ENCODE peak calls at places on chromosomes 16 and 17, in eight cellular contexts. L is BJ; M is foreskin fibroblast; U is uterus; I is cardiac fibroblast; Z is Karpas-422; O is effector memory CD4-positive, alpha-beta T cell; G is HFF-Myc. R is an unnamed sample.

GRCh38 chr16:88348377-88349152 is 34.2 kb upstream of the ZNF469 start:
- DNase-seq in Z (no peak), L (no peak), G (no peak), O (no peak), I (no peak), U (no peak), M (no peak), R (no peak)

GRCh38 chr17:76446449-76447231 is 6.3 kb downstream of the UBE2O start:
- DNase-seq in O (no peak), L (no peak), Z (no peak), M (peak; percentile 69), G (peak; percentile 26), I (peak; percentile 85), U (no peak), R (peak; percentile 73)

GRCh38 chr16:20906225-20906870 is 5.8 kb downstream of the LYRM1 start:
- DNase-seq in O (no peak), Z (no peak), M (peak; percentile 87), L (peak; percentile 93), I (peak; percentile 96), G (peak; percentile 84), U (peak; percentile 33), R (no peak)

GRCh38 chr17:44926841-44927525 is 11.7 kb upstream of the GFAP start:
- DNase-seq in O (no peak), U (no peak), I (no peak), M (no peak), G (no peak), Z (no peak), L (no peak), R (no peak)

GRCh38 chr16:57591086-57591869 is 37.2 kb upstream of the ADGRG1 start:
- DNase-seq in Z (peak; percentile 81), I (peak; percentile 92), M (peak; percentile 73), U (peak; percentile 52), G (peak; percentile 40), O (peak; percentile 46), L (peak; percentile 17), R (peak; percentile 85)

GRCh38 chr17:21296097-21297025 is 11.8 kb downstream of the MAP2K3 start:
- DNase-seq in M (no peak), Z (no peak), G (no peak), I (peak; percentile 15), L (no peak), U (no peak), O (no peak), R (no peak)

GRCh38 chr17:57097832-57098421 is 12.9 kb downstream of the AKAP1 start:
- DNase-seq in U (no peak), M (peak; percentile 66), Z (no peak), O (no peak), G (peak; percentile 41), I (peak; percentile 90), L (peak; percentile 66), R (no peak)

GRCh38 chr17:82217530-82218204 is 5.0 kb upstream of the CCDC57 start:
- DNase-seq in U (no peak), Z (no peak), M (peak; percentile 90), G (no peak), L (peak; percentile 46), I (peak; percentile 94), O (no peak), R (peak; percentile 60)

GRCh38 chr16:2388875-2389433 is 40.3 kb upstream of the CCNF start:
- DNase-seq in G (no peak), L (peak; percentile 5), Z (no peak), U (no peak), O (no peak), M (peak; percentile 71), I (peak; percentile 92), R (no peak)

GRCh38 chr16:63596716-63597115 is 1525.1 kb downstream of the CDH11 start:
- DNase-seq in L (no peak), I (no peak), O (no peak), Z (no peak), G (no peak), M (no peak), U (no peak), R (no peak)

GRCh38 chr17:2337152-2337810 is at the start of gene SGSM2:
- DNase-seq in O (peak; percentile 66), Z (peak; percentile 91), I (peak; percentile 31), U (peak; percentile 66), M (peak; percentile 30), L (no peak), G (no peak), R (peak; percentile 77)

GRCh38 chr17:32515677-32516383 is 29.0 kb downstream of the CDK5R1 start:
- DNase-seq in I (no peak), O (no peak), Z (no peak), U (no peak), G (no peak), L (no peak), M (no peak), R (no peak)

GRCh38 chr17:32518856-32519768 is 32.3 kb downstream of the CDK5R1 start:
- DNase-seq in Z (no peak), U (peak; percentile 22), I (peak; percentile 67), M (no peak), O (peak; percentile 27), L (peak; percentile 18), G (no peak), R (peak; percentile 81)

GRCh38 chr17:32516450-32516849 is 29.7 kb downstream of the CDK5R1 start:
- DNase-seq in U (no peak), M (no peak), O (no peak), G (no peak), Z (no peak), L (no peak), I (no peak), R (no peak)

GRCh38 chr17:32517982-32518381 is 31.2 kb downstream of the CDK5R1 start:
- DNase-seq in L (no peak), O (no peak), M (no peak), U (no peak), I (no peak), G (no peak), Z (no peak), R (no peak)

GRCh38 chr17:32516940-32517711 is 30.3 kb downstream of the CDK5R1 start:
- DNase-seq in U (no peak), I (no peak), G (no peak), L (no peak), O (no peak), Z (no peak), M (no peak), R (no peak)
- H3K4me3 ChIP-seq in U (no peak overlapping the region), I (no peak overlapping the region), G (no peak overlapping the region), L (no peak overlapping the region), O (no peak overlapping the region), Z (no peak overlapping the region), M (no peak overlapping the region), R (no peak overlapping the region)

GRCh38 chr17:72030067-72030899 is 90.5 kb upstream of the SOX9 start:
- DNase-seq in Z (peak; percentile 91), U (peak; percentile 16), M (peak; percentile 40), O (no peak), G (peak; percentile 15), I (peak; percentile 18), L (no peak), R (peak; percentile 68)
- H3K4me3 ChIP-seq in Z (peak overlapping the region; percentile 79), U (peak overlapping the region; percentile 15), M (peak overlapping the region; percentile 74), O (peak overlapping the region; percentile 29), G (peak overlapping the region; percentile 43), I (peak overlapping the region; percentile 49), L (peak overlapping the region; percentile 47), R (peak overlapping the region; percentile 15)

DNA sequence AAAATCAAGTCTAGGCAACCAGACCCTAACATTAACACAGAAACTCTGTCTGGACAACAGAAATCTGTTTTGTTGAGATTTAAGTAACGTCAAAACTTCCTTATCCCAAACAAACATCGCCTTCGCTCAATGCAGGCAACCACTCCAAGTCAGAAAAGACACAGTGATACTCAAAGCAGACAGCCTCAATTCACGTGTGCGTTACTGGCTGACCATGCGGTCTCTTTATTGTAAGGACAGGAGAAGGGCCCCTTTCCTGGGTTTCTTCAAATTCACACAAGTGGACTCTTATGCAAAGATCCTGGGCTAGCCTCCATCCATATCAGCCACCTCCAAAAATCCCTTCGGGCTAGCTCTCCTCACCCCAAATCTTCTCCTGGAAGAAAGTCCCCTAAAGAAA is 467.7 kb downstream of the SOX9 start:
- DNase-seq in U (no peak), G (no peak), O (no peak), I (peak; percentile 24), M (no peak), L (no peak), Z (no peak), R (no peak)
- H3K4me3 ChIP-seq in U (no peak overlapping the region), G (no peak overlapping the region), O (no peak overlapping the region), I (no peak overlapping the region), M (no peak overlapping the region), L (no peak overlapping the region), Z (no peak overlapping the region), R (peak overlapping the region; percentile 6)

GRCh38 chr16:80144191-80144590 is 396.6 kb upstream of the DYNLRB2 start:
- DNase-seq in O (no peak), U (no peak), M (no peak), L (no peak), I (peak; percentile 18), G (no peak), Z (no peak), R (no peak)

GRCh38 chr16:80142940-80143339 is 397.9 kb upstream of the DYNLRB2 start:
- DNase-seq in Z (no peak), U (no peak), L (no peak), G (no peak), I (no peak), O (no peak), M (no peak), R (no peak)

GRCh38 chr16:80148826-80149225 is 392.0 kb upstream of the DYNLRB2 start:
- DNase-seq in G (no peak), U (no peak), M (no peak), I (no peak), Z (no peak), O (no peak), L (no peak), R (no peak)

GRCh38 chr16:80150978-80151705 is 389.7 kb upstream of the DYNLRB2 start:
- DNase-seq in G (no peak), L (peak; percentile 89), Z (no peak), O (no peak), M (no peak), I (peak; percentile 41), U (no peak), R (no peak)

GRCh38 chr16:80147021-80147680 is 393.6 kb upstream of the DYNLRB2 start:
- DNase-seq in O (no peak), Z (no peak), L (no peak), G (no peak), M (no peak), I (peak; percentile 34), U (no peak), R (no peak)
- H3K4me3 ChIP-seq in O (no peak overlapping the region), Z (no peak overlapping the region), L (no peak overlapping the region), G (no peak overlapping the region), M (peak overlapping the region; percentile 3), I (no peak overlapping the region), U (no peak overlapping the region), R (no peak overlapping the region)

GRCh38 chr17:43019418-43019817 is 2.8 kb downstream of the VAT1 start:
- DNase-seq in O (no peak), Z (no peak), U (no peak), I (peak; percentile 27), M (no peak), G (no peak), L (no peak), R (no peak)
- H3K4me3 ChIP-seq in O (no peak overlapping the region), Z (no peak overlapping the region), U (no peak overlapping the region), I (no peak overlapping the region), M (peak overlapping the region; percentile 97), G (no peak overlapping the region), L (no peak overlapping the region), R (no peak overlapping the region)

GRCh38 chr17:73902416-73903181 is 258.4 kb upstream of the SDK2 start:
- DNase-seq in Z (no peak), U (no peak), I (no peak), G (no peak), M (no peak), O (no peak), L (no peak), R (peak; percentile 29)
- H3K4me3 ChIP-seq in Z (no peak overlapping the region), U (no peak overlapping the region), I (no peak overlapping the region), G (no peak overlapping the region), M (no peak overlapping the region), O (no peak overlapping the region), L (no peak overlapping the region), R (no peak overlapping the region)

R was measured in hepatocyte.